ENCODE peak calls at places on chromosome 21, in six cellular contexts. T is NCI-H460; P is activated CD8-positive, alpha-beta memory T cell treated with anti-CD3 and anti-CD28 coated beads, Interleukin-2, amount 50 U/mL, for 4 hours; N is SHP77; G is dermis microvascular lymphatic vessel endothelial cell; U is stimulated activated CD4-positive, alpha-beta T cell treated with anti-CD3 and anti-CD28 coated beads, Interleukin-4, amount 100 ng/mL, for 48 hours. E is an unnamed sample.

GRCh38 chr21:45999581-46000181 is 18.1 kb downstream of the COL6A1 start:
- DNase-seq in U (no peak), N (no peak), P (no peak), T (no peak), G (no peak), E (no peak)

GRCh38 chr21:18373631-18374030 is 30.0 kb downstream of the TMPRSS15 start:
- DNase-seq in U (no peak), N (no peak), G (no peak), P (no peak), T (no peak), E (no peak)

GRCh38 chr21:43290529-43291346 is 121.9 kb downstream of the CRYAA start:
- DNase-seq in P (no peak), G (no peak), N (peak), T (no peak), U (no peak), E (no peak)

GRCh38 chr21:16082038-16082816 is 352.4 kb downstream of the USP25 start:
- DNase-seq in U (no peak), G (peak), P (no peak), T (peak), N (no peak), E (no peak)

GRCh38 chr21:46297311-46298082 is 11.4 kb downstream of the YBEY start:
- DNase-seq in N (no peak), U (no peak), G (no peak), T (no peak), P (no peak), E (peak)

GRCh38 chr21:38800924-38801744 is 4.6 kb upstream of the ETS2 start:
- DNase-seq in P (no peak), U (no peak), G (no peak), N (no peak), T (no peak), E (no peak)

GRCh38 chr21:45898781-45899180 is 82.8 kb upstream of the COL6A1 start:
- DNase-seq in P (no peak), G (no peak), N (no peak), T (no peak), U (no peak), E (no peak)

GRCh38 chr21:39430457-39430856 is 15.1 kb downstream of the LCA5L start:
- DNase-seq in G (no peak), U (no peak), N (no peak), T (no peak), P (no peak), E (no peak)

GRCh38 chr21:41069305-41069642 is 98.7 kb upstream of the BACE2 start:
- DNase-seq in N (no peak), P (no peak), U (no peak), G (no peak), T (no peak), E (no peak)

GRCh38 chr21:18443686-18444085 is 40.1 kb upstream of the TMPRSS15 start:
- DNase-seq in P (no peak), T (no peak), G (no peak), U (no peak), N (no peak), E (peak)

GRCh38 chr21:25385912-25386474 is 221.3 kb downstream of the MRPL39 start:
- DNase-seq in T (peak), U (no peak), P (no peak), G (peak), N (peak), E (no peak)

GRCh38 chr21:45085700-45086099 is 11.3 kb downstream of the ADARB1 start:
- DNase-seq in P (no peak), N (no peak), U (no peak), T (no peak), G (no peak), E (no peak)

GRCh38 chr21:46160563-46161179 is 5.3 kb upstream of the FTCD start:
- DNase-seq in T (no peak), G (no peak), N (no peak), U (no peak), P (no peak), E (no peak)

GRCh38 chr21:45030637-45031218 is 43.7 kb upstream of the ADARB1 start:
- DNase-seq in P (no peak), N (no peak), U (no peak), T (no peak), G (no peak), E (no peak)

GRCh38 chr21:45305831-45306230 is 18.1 kb upstream of the POFUT2 start:
- DNase-seq in G (no peak), N (no peak), T (no peak), U (no peak), P (no peak), E (no peak)

GRCh38 chr21:32102426-32102825 is 176.4 kb downstream of the MIS18A start:
- DNase-seq in N (no peak), G (no peak), P (no peak), T (no peak), U (no peak), E (no peak)

GRCh38 chr21:14143999-14144398 is 66.8 kb downstream of the LIPI start:
- DNase-seq in N (no peak), U (no peak), T (no peak), G (no peak), P (no peak), E (no peak)

GRCh38 chr21:36811762-36812161 is 112.8 kb downstream of the SIM2 start:
- DNase-seq in G (no peak), N (no peak), T (no peak), U (no peak), P (no peak), E (no peak)

GRCh38 chr21:46124926-46125845 is 27.3 kb downstream of the COL6A2 start:
- DNase-seq in P (no peak), N (no peak), U (no peak), T (no peak), G (no peak), E (no peak)

GRCh38 chr21:43906585-43907370 is 41.8 kb downstream of the AGPAT3 start:
- DNase-seq in T (no peak), P (no peak), N (no peak), G (no peak), U (no peak), E (no peak)

GRCh38 chr21:22981819-22982218 is 1983.6 kb downstream of the NCAM2 start:
- DNase-seq in N (no peak), T (no peak), P (no peak), U (no peak), G (no peak), E (no peak)

GRCh38 chr21:46661211-46661625 is 25.7 kb downstream of the PRMT2 start:
- DNase-seq in N (peak), T (no peak), P (peak), U (peak), G (no peak), E (peak)

GRCh38 chr21:41868062-41868710 is 11.0 kb downstream of the PRDM15 start:
- DNase-seq in N (no peak), G (no peak), U (no peak), P (no peak), T (no peak), E (no peak)